ENCODE peak calls at places on chromosomes 16 and 17, in five cellular contexts. K is GM13977, U is fibroblast of the aortic adventitia, J is RWPE1, O is left ventricle myocardium inferior. P is an unnamed sample.

GRCh38 chr17:70329751-70330150 is 160.4 kb downstream of the KCNJ2 start:
- DNase-seq in J (no peak), O (no peak), K (no peak), U (no peak), P (no peak)

GRCh38 chr16:53784312-53784711 is 80.4 kb downstream of the FTO start:
- DNase-seq in O (no peak), J (peak), U (no peak), K (no peak), P (no peak)

GRCh38 chr16:66841366-66841765 is 2.8 kb upstream of the CA7 start:
- DNase-seq in K (no peak), O (no peak), U (no peak), J (no peak), P (no peak)

GRCh38 chr16:77402118-77402517 is 32.7 kb downstream of the ADAMTS18 start:
- DNase-seq in U (no peak), O (no peak), J (no peak), K (no peak), P (no peak)

GRCh38 chr16:67884-68789 is 4.3 kb downstream of the RHBDF1 start:
- DNase-seq in U (peak), K (no peak), O (peak), J (no peak), P (peak)

GRCh38 chr16:79261461-79261860 is 339.1 kb downstream of the MAF start:
- DNase-seq in J (no peak), K (no peak), U (no peak), O (peak), P (no peak)

GRCh38 chr16:54677551-54677950 is 253.1 kb upstream of the IRX5 start:
- DNase-seq in U (no peak), O (no peak), K (no peak), J (peak), P (no peak)

GRCh38 chr17:37461668-37462067 is 28.0 kb upstream of the DUSP14 start:
- DNase-seq in U (no peak), O (no peak), K (no peak), J (no peak), P (peak)

GRCh38 chr17:64024781-64025731 is 4.6 kb upstream of the ICAM2 start:
- DNase-seq in O (no peak), K (no peak), U (no peak), J (no peak), P (peak)

GRCh38 chr16:62832214-62832613 is 796.0 kb upstream of the CDH8 start:
- DNase-seq in K (no peak), J (no peak), U (no peak), O (no peak), P (no peak)

GRCh38 chr16:76946879-76947278 is 244.1 kb upstream of the MON1B start:
- DNase-seq in O (no peak), K (no peak), U (peak), J (peak), P (peak)

GRCh38 chr16:4377573-4378146 is 6.0 kb downstream of the VASN start:
- DNase-seq in U (no peak), O (no peak), J (no peak), K (no peak), P (no peak)
- TF ChIP-seq CTCF in U (peak), O (no peak), J (no peak), K (no peak), P (peak)

GRCh38 chr16:75567911-75568310 is 1.7 kb downstream of the GABARAPL2 start:
- DNase-seq in O (no peak), K (no peak), U (no peak), J (no peak), P (no peak)
- TF ChIP-seq CTCF in O (no peak), K (no peak), U (no peak), J (no peak), P (no peak)

DNA sequence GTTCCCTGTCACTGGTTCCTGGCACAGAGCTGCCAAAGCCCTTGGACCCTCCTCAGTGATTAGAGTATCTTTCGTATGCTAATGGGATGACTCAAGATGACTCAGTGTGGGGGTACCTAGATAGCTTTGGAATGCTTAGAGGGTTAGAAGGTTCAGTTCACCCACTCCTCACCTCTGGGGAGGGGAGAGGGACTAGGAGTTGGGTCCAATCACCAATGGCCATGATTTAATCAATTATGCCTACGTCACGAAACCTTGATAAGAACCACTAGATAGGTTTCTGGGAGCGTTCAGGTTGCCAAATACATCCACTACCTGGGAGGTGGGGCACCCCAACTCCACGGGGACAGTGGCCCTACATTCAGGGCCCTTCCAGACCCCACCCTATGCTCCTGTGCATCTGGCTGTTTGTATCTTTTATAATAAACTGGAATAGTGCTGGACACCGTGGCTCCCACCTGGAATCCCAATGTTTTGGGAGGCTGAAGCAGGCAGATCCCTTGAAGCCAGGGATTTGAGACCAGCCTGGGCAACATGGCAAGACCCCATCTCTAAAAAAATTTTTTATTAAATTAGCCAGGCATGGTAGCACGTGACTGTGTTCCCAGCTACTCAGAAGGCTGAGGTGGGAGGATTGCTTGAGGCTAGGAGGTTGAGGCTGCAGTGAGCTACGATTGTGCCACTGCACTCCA is 29.2 kb upstream of the LITAF start:
- DNase-seq in O (no peak), K (no peak), U (no peak), J (no peak), P (no peak)
- TF ChIP-seq CTCF in O (no peak), K (no peak), U (no peak), J (no peak), P (no peak)

GRCh38 chr16:68384293-68385255 is 63.7 kb downstream of the SMPD3 start:
- DNase-seq in J (no peak), K (no peak), U (no peak), O (no peak), P (no peak)
- TF ChIP-seq CTCF in J (no peak), K (no peak), U (no peak), O (no peak), P (no peak)

GRCh38 chr16:86362155-86362849 is 148.0 kb upstream of the FOXF1 start:
- DNase-seq in J (no peak), O (no peak), K (no peak), U (no peak), P (peak)
- TF ChIP-seq CTCF in J (no peak), O (no peak), K (no peak), U (no peak), P (no peak)

DNA sequence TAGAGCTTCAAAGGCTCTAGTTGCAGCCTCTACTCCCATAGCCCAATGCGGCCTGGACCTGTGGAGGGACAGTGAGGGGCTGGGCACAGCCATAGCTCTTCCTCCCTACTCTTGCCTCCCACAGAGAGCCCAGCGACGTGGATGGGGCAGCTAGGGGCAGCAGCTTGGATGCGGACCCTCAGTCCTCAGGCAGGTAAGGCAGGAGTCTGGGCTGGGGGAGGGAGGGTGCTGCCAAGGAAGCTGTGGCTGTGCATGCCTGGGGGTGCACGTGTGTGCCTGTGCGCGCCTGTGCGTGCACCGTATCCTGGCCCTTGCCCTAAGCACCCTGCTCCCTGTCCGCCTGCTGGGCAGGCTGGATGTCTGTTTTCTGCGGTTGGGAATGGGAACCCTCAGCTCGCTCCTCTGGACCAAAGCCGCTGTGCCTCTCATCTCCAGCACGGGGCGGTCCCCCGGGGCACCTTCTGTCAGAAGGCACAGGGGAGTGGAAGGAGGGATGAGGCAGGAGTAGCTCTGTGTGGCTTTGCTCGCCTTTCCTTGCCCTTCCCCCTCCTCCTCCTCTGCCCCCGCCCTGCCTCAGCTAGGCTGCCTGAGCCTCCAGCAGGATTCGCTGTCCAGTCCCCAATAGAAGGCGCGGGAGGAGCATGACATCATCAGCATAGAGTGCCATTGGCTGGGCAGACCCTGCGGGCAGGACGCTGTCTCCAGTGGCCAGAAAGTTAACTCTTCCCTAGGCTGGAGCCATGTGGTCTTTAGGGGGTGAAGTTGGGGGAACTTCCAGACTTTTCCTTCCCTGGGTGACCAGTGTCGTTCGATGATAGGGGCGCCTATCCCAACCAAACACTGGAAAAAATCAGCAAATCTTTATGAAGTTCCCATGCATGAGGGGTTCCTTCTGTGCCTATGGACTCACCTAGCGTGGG is 797 bp downstream of the PRCD start:
- DNase-seq in K (peak), O (peak), U (peak), J (peak), P (peak)
- TF ChIP-seq CTCF in K (no peak), O (peak), U (peak), J (no peak), P (peak)

GRCh38 chr17:35871415-35871814 is 2.7 kb upstream of the HEATR9 start:
- DNase-seq in O (no peak), K (no peak), J (no peak), U (no peak), P (no peak)
- TF ChIP-seq CTCF in O (no peak), K (no peak), J (no peak), U (no peak), P (no peak)

GRCh38 chr16:17543073-17543472 is 72.3 kb upstream of the XYLT1 start:
- DNase-seq in U (no peak), K (no peak), J (no peak), O (no peak), P (no peak)

GRCh38 chr16:17541324-17541723 is 70.6 kb upstream of the XYLT1 start:
- DNase-seq in K (no peak), O (no peak), U (no peak), J (no peak), P (no peak)

GRCh38 chr16:17544304-17544703 is 73.5 kb upstream of the XYLT1 start:
- DNase-seq in K (no peak), O (no peak), U (no peak), J (no peak), P (no peak)

GRCh38 chr16:17548825-17549224 is 78.1 kb upstream of the XYLT1 start:
- DNase-seq in U (no peak), K (no peak), O (no peak), J (no peak), P (no peak)

GRCh38 chr16:17544785-17545184 is 74.0 kb upstream of the XYLT1 start:
- DNase-seq in K (no peak), J (no peak), U (no peak), O (no peak), P (no peak)
- TF ChIP-seq CTCF in K (peak), J (no peak), U (peak), O (no peak), P (peak)

GRCh38 chr17:80878876-80879722 is 112.5 kb upstream of the CHMP6 start:
- DNase-seq in O (peak), U (no peak), J (no peak), K (no peak), P (no peak)
- TF ChIP-seq CTCF in O (no peak), U (no peak), J (no peak), K (no peak), P (no peak)

DNA sequence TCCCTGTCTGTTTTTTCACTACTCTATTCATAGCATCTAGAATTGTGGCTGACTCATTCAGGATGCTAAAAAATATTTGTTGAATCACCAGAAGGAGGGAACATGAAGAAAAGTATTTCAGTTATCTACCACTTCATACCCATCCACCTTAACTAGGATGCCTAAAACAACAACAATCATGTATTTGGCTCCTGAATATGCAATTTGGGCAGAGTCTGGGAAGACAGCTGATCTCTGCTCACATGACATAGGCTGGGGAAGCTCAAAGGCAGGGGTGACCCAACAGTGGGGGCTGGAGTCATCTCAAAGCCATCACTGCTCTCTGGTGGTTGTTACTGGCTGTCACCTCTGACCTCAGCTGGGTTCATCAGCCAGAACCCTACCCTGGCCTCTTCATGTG is 80.1 kb upstream of the RPL38 start:
- DNase-seq in U (no peak), O (no peak), J (no peak), K (no peak), P (peak)
- TF ChIP-seq CTCF in U (no peak), O (no peak), J (no peak), K (no peak), P (no peak)

P was measured in HFFc6.